ENCODE peak calls at places on chromosomes 7 and 10, in nine cellular contexts. J, U, L, C, F, B, V, T and R are unnamed samples.

GRCh38 chr7:28469562-28469961 is 57.2 kb downstream of the CREB5 start:
- DNase-seq in U (no peak), F (no peak), C (no peak), V (no peak), L (no peak), J (no peak), T (no peak), B (no peak), R (no peak)

GRCh38 chr7:86833360-86833759 is 189.7 kb downstream of the GRM3 start:
- DNase-seq in C (no peak), U (no peak), F (no peak), V (no peak), B (no peak), L (no peak), J (no peak), T (no peak), R (no peak)

GRCh38 chr10:50636576-50636975 is 12.8 kb upstream of the SGMS1 start:
- DNase-seq in U (no peak), F (no peak), J (no peak), B (no peak), V (no peak), C (no peak), T (no peak), L (no peak), R (no peak)

GRCh38 chr10:7836571-7836970 is 18.3 kb downstream of the TAF3 start:
- DNase-seq in F (no peak), V (no peak), T (no peak), L (no peak), C (no peak), J (no peak), B (no peak), U (no peak), R (no peak)

GRCh38 chr10:50025627-50026026 is 37.4 kb downstream of the AGAP6 start:
- DNase-seq in J (no peak), B (no peak), F (no peak), V (no peak), L (no peak), T (no peak), C (no peak), U (no peak), R (no peak)

GRCh38 chr10:36621346-36621745 is 504.1 kb upstream of the ANKRD30A start:
- DNase-seq in F (no peak), T (no peak), V (peak), B (no peak), L (no peak), J (no peak), U (no peak), C (no peak), R (no peak)

GRCh38 chr10:75231672-75232581 is 3.8 kb downstream of the COMTD1 start:
- DNase-seq in B (no peak), U (no peak), V (no peak), F (no peak), T (no peak), J (no peak), L (no peak), C (no peak), R (no peak)

GRCh38 chr7:1747004-1747801 is 77.1 kb downstream of the ELFN1 start:
- DNase-seq in F (no peak), U (no peak), V (no peak), B (no peak), T (no peak), J (no peak), C (no peak), L (no peak), R (no peak)

GRCh38 chr7:134737561-134738353 is 41.7 kb upstream of the CALD1 start:
- DNase-seq in C (no peak), L (no peak), U (no peak), T (no peak), F (no peak), J (no peak), B (no peak), V (peak), R (no peak)

GRCh38 chr10:75982611-75983369 is 551.4 kb downstream of the LRMDA start:
- DNase-seq in U (peak), L (no peak), V (peak), F (no peak), C (no peak), T (no peak), B (peak), J (no peak), R (no peak)

GRCh38 chr10:93030409-93030808 is 30.2 kb upstream of the CYP26C1 start:
- DNase-seq in F (no peak), C (no peak), B (peak), L (no peak), J (no peak), T (no peak), V (peak), U (peak), R (no peak)

GRCh38 chr7:105256621-105257283 is 132.0 kb downstream of the SRPK2 start:
- DNase-seq in B (no peak), U (no peak), C (no peak), L (no peak), V (no peak), F (no peak), T (no peak), J (no peak), R (no peak)

GRCh38 chr7:13017881-13018280 is 330.4 kb downstream of the ARL4A start:
- DNase-seq in J (no peak), L (no peak), T (no peak), U (no peak), C (no peak), B (no peak), F (no peak), V (no peak), R (no peak)

GRCh38 chr7:99573257-99573656 is 14.8 kb downstream of the ZNF655 start:
- DNase-seq in V (no peak), B (no peak), T (no peak), C (no peak), F (no peak), J (no peak), L (no peak), U (no peak), R (no peak)

GRCh38 chr7:132934017-132934416 is 147.9 kb downstream of the CHCHD3 start:
- DNase-seq in J (no peak), L (no peak), B (no peak), V (no peak), F (no peak), C (no peak), T (no peak), U (no peak), R (no peak)

GRCh38 chr7:43753401-43753800 is 5.1 kb upstream of the BLVRA start:
- DNase-seq in J (no peak), V (no peak), B (no peak), U (no peak), C (no peak), F (no peak), T (no peak), L (no peak), R (no peak)

GRCh38 chr10:123427386-123427785 is 238.8 kb upstream of the GPR26 start:
- DNase-seq in U (no peak), C (no peak), B (peak), V (no peak), J (no peak), L (no peak), F (no peak), T (no peak), R (no peak)

GRCh38 chr10:93413252-93413689 is 68.9 kb downstream of the MYOF start:
- DNase-seq in V (no peak), F (peak), C (peak), B (no peak), L (no peak), T (no peak), J (peak), U (no peak), R (peak)

GRCh38 chr7:26143298-26144044 is 8.5 kb upstream of the NFE2L3 start:
- DNase-seq in C (no peak), V (peak), B (peak), U (no peak), L (no peak), F (no peak), J (no peak), T (no peak), R (no peak)

GRCh38 chr7:100826546-100827329 is 585 bp downstream of the EPHB4 start:
- DNase-seq in L (no peak), V (peak), T (no peak), B (no peak), J (no peak), C (no peak), U (no peak), F (no peak), R (no peak)

GRCh38 chr10:100655760-100656421 is 89.5 kb upstream of the PAX2 start:
- DNase-seq in T (no peak), V (no peak), C (no peak), F (no peak), B (no peak), U (no peak), J (no peak), L (no peak), R (no peak)

GRCh38 chr7:100372694-100373093 is 593 bp upstream of the PILRA start:
- DNase-seq in B (no peak), L (no peak), V (no peak), F (no peak), T (no peak), J (no peak), U (no peak), C (no peak), R (no peak)

GRCh38 chr7:22944506-22944905 is 69.4 kb downstream of the HYCC1 start:
- DNase-seq in T (no peak), U (peak), F (no peak), B (peak), C (no peak), J (no peak), V (no peak), L (no peak), R (no peak)

GRCh38 chr7:1043552-1044188 is 676 bp upstream of the GPR146 start:
- DNase-seq in V (no peak), B (no peak), U (no peak), F (no peak), C (no peak), L (no peak), T (no peak), J (no peak), R (no peak)

GRCh38 chr7:108076141-108076540 is 54.0 kb downstream of the LAMB4 start:
- DNase-seq in B (no peak), V (no peak), C (no peak), F (no peak), T (no peak), L (no peak), U (no peak), J (no peak), R (no peak)

GRCh38 chr10:88150338-88150737 is 286.9 kb downstream of the PTEN start:
- DNase-seq in C (no peak), F (no peak), U (peak), B (peak), V (peak), J (no peak), T (no peak), L (no peak), R (no peak)

GRCh38 chr7:26659121-26659520 is 205.3 kb downstream of the SKAP2 start:
- DNase-seq in T (no peak), U (no peak), V (no peak), F (no peak), J (no peak), L (no peak), C (no peak), B (no peak), R (no peak)

GRCh38 chr7:129009437-129009836 is 45.5 kb downstream of the TNPO3 start:
- DNase-seq in F (no peak), L (no peak), C (no peak), B (no peak), J (no peak), T (no peak), V (no peak), U (no peak), R (no peak)

GRCh38 chr7:102864958-102865357 is 47.8 kb upstream of the LRRC17 start:
- DNase-seq in V (no peak), J (no peak), U (no peak), T (no peak), B (no peak), F (no peak), L (no peak), C (no peak), R (no peak)

GRCh38 chr10:109974509-109975191 is 33.1 kb upstream of the ADD3 start:
- DNase-seq in T (no peak), L (no peak), C (no peak), U (no peak), V (no peak), F (no peak), B (no peak), J (no peak), R (no peak)

GRCh38 chr7:96327429-96327828 is 5.5 kb upstream of the SLC25A13 start:
- DNase-seq in J (no peak), B (no peak), T (no peak), V (peak), C (no peak), L (no peak), F (no peak), U (no peak), R (no peak)